ENCODE peak calls at places on chromosomes 13 and 19, in ten cellular contexts. One of them, this sample, is unnamed. For H3K36me3, the result is how much of the 10 kb centered on the place peaks cover.

GRCh38 chr13:98216135-98216565 is 39.1 kb upstream of the RNF113B start:
- DNase-seq in H1: no peak
- DNase-seq in transverse colon: no peak
- DNase-seq in heart right ventricle: peak
- DNase-seq in spleen: no peak
- DNase-seq in IMR-90: peak
- DNase-seq in fibroblast of lung: peak
- DNase-seq in left ventricle myocardium inferior: peak
- DNase-seq in hepatocyte: no peak
- DNase-seq in CD4-positive, CD25-positive, alpha-beta regulatory T cell: no peak
- DNase-seq in this sample: no peak

GRCh38 chr13:87334176-87334575 is 337.0 kb upstream of the SLITRK5 start:
- DNase-seq in H1: no peak
- DNase-seq in fibroblast of lung: no peak
- DNase-seq in left ventricle myocardium inferior: no peak
- DNase-seq in CD4-positive, CD25-positive, alpha-beta regulatory T cell: no peak
- DNase-seq in transverse colon: no peak
- DNase-seq in heart right ventricle: no peak
- DNase-seq in spleen: no peak
- DNase-seq in IMR-90: no peak
- DNase-seq in hepatocyte: no peak
- DNase-seq in this sample: no peak

GRCh38 chr19:13090511-13091231 is 12.0 kb downstream of the LYL1 start:
- DNase-seq in left ventricle myocardium inferior: no peak
- DNase-seq in hepatocyte: no peak
- DNase-seq in spleen: no peak
- DNase-seq in H1: no peak
- DNase-seq in heart right ventricle: no peak
- DNase-seq in IMR-90: no peak
- DNase-seq in transverse colon: no peak
- DNase-seq in fibroblast of lung: no peak
- DNase-seq in CD4-positive, CD25-positive, alpha-beta regulatory T cell: no peak
- DNase-seq in this sample: no peak

GRCh38 chr13:49996166-49996915 is 501 bp upstream of the TRIM13 start:
- DNase-seq in fibroblast of lung: peak
- DNase-seq in H1: peak
- DNase-seq in left ventricle myocardium inferior: peak
- DNase-seq in CD4-positive, CD25-positive, alpha-beta regulatory T cell: peak
- DNase-seq in hepatocyte: peak
- DNase-seq in transverse colon: peak
- DNase-seq in spleen: peak
- DNase-seq in heart right ventricle: peak
- DNase-seq in IMR-90: peak
- DNase-seq in this sample: peak

GRCh38 chr13:66343224-66343828 is 886.8 kb downstream of the PCDH9 start:
- DNase-seq in CD4-positive, CD25-positive, alpha-beta regulatory T cell: no peak
- DNase-seq in H1: no peak
- DNase-seq in transverse colon: no peak
- DNase-seq in left ventricle myocardium inferior: no peak
- DNase-seq in fibroblast of lung: no peak
- DNase-seq in heart right ventricle: no peak
- DNase-seq in spleen: no peak
- DNase-seq in hepatocyte: peak
- DNase-seq in IMR-90: no peak
- DNase-seq in this sample: no peak

GRCh38 chr13:27792393-27793218 is at the start of gene GSX1:
- DNase-seq in left ventricle myocardium inferior: peak
- DNase-seq in spleen: peak
- DNase-seq in IMR-90: peak
- DNase-seq in transverse colon: peak
- DNase-seq in fibroblast of lung: peak
- DNase-seq in CD4-positive, CD25-positive, alpha-beta regulatory T cell: no peak
- DNase-seq in hepatocyte: peak
- DNase-seq in heart right ventricle: peak
- DNase-seq in H1: peak
- DNase-seq in this sample: peak

GRCh38 chr13:30752201-30752797 is 17.0 kb downstream of the ALOX5AP start:
- DNase-seq in spleen: no peak
- DNase-seq in CD4-positive, CD25-positive, alpha-beta regulatory T cell: no peak
- DNase-seq in heart right ventricle: peak
- DNase-seq in left ventricle myocardium inferior: peak
- DNase-seq in fibroblast of lung: peak
- DNase-seq in hepatocyte: peak
- DNase-seq in transverse colon: no peak
- DNase-seq in H1: no peak
- DNase-seq in IMR-90: peak
- DNase-seq in this sample: no peak

GRCh38 chr19:13887529-13887928 is 10.6 kb downstream of the NANOS3 start:
- DNase-seq in IMR-90: peak
- DNase-seq in transverse colon: no peak
- DNase-seq in hepatocyte: no peak
- DNase-seq in spleen: no peak
- DNase-seq in H1: no peak
- DNase-seq in CD4-positive, CD25-positive, alpha-beta regulatory T cell: no peak
- DNase-seq in fibroblast of lung: no peak
- DNase-seq in left ventricle myocardium inferior: no peak
- DNase-seq in heart right ventricle: no peak
- DNase-seq in this sample: no peak

GRCh38 chr13:50030315-50030714 is 15.1 kb downstream of the KCNRG start:
- DNase-seq in left ventricle myocardium inferior: no peak
- DNase-seq in H1: no peak
- DNase-seq in fibroblast of lung: no peak
- DNase-seq in heart right ventricle: no peak
- DNase-seq in spleen: no peak
- DNase-seq in CD4-positive, CD25-positive, alpha-beta regulatory T cell: no peak
- DNase-seq in transverse colon: no peak
- DNase-seq in hepatocyte: no peak
- DNase-seq in IMR-90: peak
- DNase-seq in this sample: no peak

GRCh38 chr19:17767559-17767958 is 16.3 kb downstream of the FCHO1 start:
- DNase-seq in H1: no peak
- DNase-seq in CD4-positive, CD25-positive, alpha-beta regulatory T cell: no peak
- DNase-seq in transverse colon: no peak
- DNase-seq in spleen: no peak
- DNase-seq in IMR-90: no peak
- DNase-seq in fibroblast of lung: no peak
- DNase-seq in left ventricle myocardium inferior: no peak
- DNase-seq in heart right ventricle: no peak
- DNase-seq in hepatocyte: no peak
- DNase-seq in this sample: no peak

GRCh38 chr19:6214881-6215541 is 64.8 kb downstream of the MLLT1 start:
- DNase-seq in heart right ventricle: no peak
- DNase-seq in hepatocyte: no peak
- DNase-seq in left ventricle myocardium inferior: no peak
- DNase-seq in fibroblast of lung: no peak
- DNase-seq in CD4-positive, CD25-positive, alpha-beta regulatory T cell: no peak
- DNase-seq in transverse colon: no peak
- DNase-seq in H1: no peak
- DNase-seq in spleen: no peak
- DNase-seq in IMR-90: no peak
- DNase-seq in this sample: no peak

GRCh38 chr13:79867248-79867647 is 386.3 kb downstream of the NDFIP2 start:
- DNase-seq in heart right ventricle: no peak
- DNase-seq in fibroblast of lung: no peak
- DNase-seq in H1: no peak
- DNase-seq in transverse colon: no peak
- DNase-seq in spleen: no peak
- DNase-seq in hepatocyte: no peak
- DNase-seq in IMR-90: peak
- DNase-seq in CD4-positive, CD25-positive, alpha-beta regulatory T cell: no peak
- DNase-seq in left ventricle myocardium inferior: no peak
- DNase-seq in this sample: no peak

GRCh38 chr19:52963229-52963760 is 614 bp upstream of the ZNF816 start:
- DNase-seq in H1: no peak
- DNase-seq in CD4-positive, CD25-positive, alpha-beta regulatory T cell: no peak
- DNase-seq in hepatocyte: peak
- DNase-seq in heart right ventricle: no peak
- DNase-seq in fibroblast of lung: no peak
- DNase-seq in spleen: peak
- DNase-seq in left ventricle myocardium inferior: peak
- DNase-seq in IMR-90: no peak
- DNase-seq in transverse colon: peak
- DNase-seq in this sample: peak

GRCh38 chr19:19179548-19180441 is 9.7 kb upstream of the MEF2B start:
- DNase-seq in IMR-90: no peak
- DNase-seq in spleen: no peak
- DNase-seq in H1: no peak
- DNase-seq in hepatocyte: no peak
- DNase-seq in left ventricle myocardium inferior: no peak
- DNase-seq in heart right ventricle: no peak
- DNase-seq in CD4-positive, CD25-positive, alpha-beta regulatory T cell: no peak
- DNase-seq in fibroblast of lung: no peak
- DNase-seq in transverse colon: no peak
- DNase-seq in this sample: no peak

GRCh38 chr13:92838786-92839185 is 387.8 kb upstream of the GPC6 start:
- DNase-seq in CD4-positive, CD25-positive, alpha-beta regulatory T cell: no peak
- DNase-seq in heart right ventricle: no peak
- DNase-seq in fibroblast of lung: peak
- DNase-seq in hepatocyte: no peak
- DNase-seq in IMR-90: peak
- DNase-seq in transverse colon: no peak
- DNase-seq in H1: no peak
- DNase-seq in left ventricle myocardium inferior: no peak
- DNase-seq in spleen: no peak
- DNase-seq in this sample: no peak

GRCh38 chr13:51000576-51001260 is 91.1 kb downstream of the RNASEH2B start:
- DNase-seq in H1: no peak
- DNase-seq in heart right ventricle: no peak
- DNase-seq in CD4-positive, CD25-positive, alpha-beta regulatory T cell: no peak
- DNase-seq in hepatocyte: no peak
- DNase-seq in spleen: no peak
- DNase-seq in IMR-90: peak
- DNase-seq in transverse colon: peak
- DNase-seq in fibroblast of lung: peak
- DNase-seq in left ventricle myocardium inferior: peak
- DNase-seq in this sample: no peak

GRCh38 chr19:41427647-41428480 is 690 bp upstream of the B3GNT8 start:
- DNase-seq in fibroblast of lung: peak
- DNase-seq in transverse colon: peak
- DNase-seq in heart right ventricle: no peak
- DNase-seq in left ventricle myocardium inferior: peak
- DNase-seq in CD4-positive, CD25-positive, alpha-beta regulatory T cell: peak
- DNase-seq in IMR-90: no peak
- DNase-seq in H1: no peak
- DNase-seq in spleen: no peak
- DNase-seq in hepatocyte: peak
- DNase-seq in this sample: peak
- H3K36me3 ChIP-seq in fibroblast of lung: under half
- H3K36me3 ChIP-seq in transverse colon: under half
- H3K36me3 ChIP-seq in heart right ventricle: under half
- H3K36me3 ChIP-seq in left ventricle myocardium inferior: under half
- H3K36me3 ChIP-seq in CD4-positive, CD25-positive, alpha-beta regulatory T cell: under half
- H3K36me3 ChIP-seq in IMR-90: under half
- H3K36me3 ChIP-seq in H1: under half
- H3K36me3 ChIP-seq in spleen: half or more
- H3K36me3 ChIP-seq in hepatocyte: under half
- H3K36me3 ChIP-seq in this sample: under half

GRCh38 chr19:9144920-9145319 is 4.7 kb downstream of the ZNF317 start:
- DNase-seq in fibroblast of lung: peak
- DNase-seq in CD4-positive, CD25-positive, alpha-beta regulatory T cell: no peak
- DNase-seq in hepatocyte: no peak
- DNase-seq in spleen: no peak
- DNase-seq in IMR-90: no peak
- DNase-seq in transverse colon: no peak
- DNase-seq in H1: no peak
- DNase-seq in left ventricle myocardium inferior: no peak
- DNase-seq in heart right ventricle: no peak
- DNase-seq in this sample: no peak
- H3K36me3 ChIP-seq in fibroblast of lung: under half
- H3K36me3 ChIP-seq in CD4-positive, CD25-positive, alpha-beta regulatory T cell: under half
- H3K36me3 ChIP-seq in hepatocyte: under half
- H3K36me3 ChIP-seq in spleen: half or more
- H3K36me3 ChIP-seq in IMR-90: under half
- H3K36me3 ChIP-seq in transverse colon: under half
- H3K36me3 ChIP-seq in H1: under half
- H3K36me3 ChIP-seq in left ventricle myocardium inferior: under half
- H3K36me3 ChIP-seq in heart right ventricle: under half
- H3K36me3 ChIP-seq in this sample: under half

GRCh38 chr13:46180393-46180792 is 1.6 kb downstream of the LCP1 start:
- DNase-seq in hepatocyte: no peak
- DNase-seq in transverse colon: no peak
- DNase-seq in H1: no peak
- DNase-seq in left ventricle myocardium inferior: no peak
- DNase-seq in IMR-90: no peak
- DNase-seq in CD4-positive, CD25-positive, alpha-beta regulatory T cell: no peak
- DNase-seq in heart right ventricle: no peak
- DNase-seq in spleen: no peak
- DNase-seq in fibroblast of lung: no peak
- DNase-seq in this sample: no peak
- H3K36me3 ChIP-seq in hepatocyte: under half
- H3K36me3 ChIP-seq in transverse colon: under half
- H3K36me3 ChIP-seq in H1: under half
- H3K36me3 ChIP-seq in left ventricle myocardium inferior: under half
- H3K36me3 ChIP-seq in IMR-90: under half
- H3K36me3 ChIP-seq in CD4-positive, CD25-positive, alpha-beta regulatory T cell: under half
- H3K36me3 ChIP-seq in heart right ventricle: under half
- H3K36me3 ChIP-seq in spleen: under half
- H3K36me3 ChIP-seq in fibroblast of lung: under half
- H3K36me3 ChIP-seq in this sample: under half

DNA sequence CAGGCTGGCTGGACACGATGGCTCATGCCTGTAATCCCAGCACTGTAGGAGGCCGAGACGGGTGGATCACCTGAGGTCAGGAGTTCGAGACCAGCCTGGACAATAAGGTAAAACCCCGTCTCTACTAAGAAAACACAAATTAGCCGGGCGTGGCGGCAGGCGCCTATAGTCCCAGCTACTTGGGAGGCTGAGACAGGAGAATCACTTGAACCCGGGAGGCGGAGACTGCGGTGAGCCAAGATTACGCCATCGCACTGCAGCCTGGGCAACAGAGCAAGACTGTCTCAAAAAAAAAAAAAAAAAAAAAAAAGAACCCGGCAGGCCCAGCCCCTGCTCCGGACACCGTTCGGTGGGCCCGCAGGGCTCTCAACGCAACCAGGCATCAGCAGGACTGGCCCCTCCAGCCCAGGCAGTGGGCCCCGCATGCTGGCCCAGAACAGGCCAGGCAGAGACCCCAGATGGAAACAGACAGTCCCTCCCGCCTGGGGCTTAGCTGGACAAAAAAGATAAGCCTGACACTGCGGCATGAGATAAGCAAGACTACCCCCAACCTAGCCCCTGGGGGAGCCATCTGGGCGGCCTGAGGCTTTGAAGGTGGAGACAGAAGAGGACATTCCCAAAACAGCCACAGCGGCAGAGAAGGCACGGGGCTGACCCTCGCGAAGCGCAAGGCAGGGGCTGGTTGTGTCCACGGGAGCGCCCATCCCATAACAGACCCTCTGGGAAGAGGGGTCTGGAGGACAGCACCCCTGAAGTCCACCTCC is 11.6 kb downstream of the REXO1 start:
- DNase-seq in hepatocyte: no peak
- DNase-seq in spleen: no peak
- DNase-seq in IMR-90: no peak
- DNase-seq in transverse colon: no peak
- DNase-seq in left ventricle myocardium inferior: no peak
- DNase-seq in H1: no peak
- DNase-seq in fibroblast of lung: no peak
- DNase-seq in heart right ventricle: no peak
- DNase-seq in CD4-positive, CD25-positive, alpha-beta regulatory T cell: no peak
- DNase-seq in this sample: no peak
- H3K36me3 ChIP-seq in hepatocyte: under half
- H3K36me3 ChIP-seq in spleen: under half
- H3K36me3 ChIP-seq in IMR-90: under half
- H3K36me3 ChIP-seq in transverse colon: under half
- H3K36me3 ChIP-seq in left ventricle myocardium inferior: under half
- H3K36me3 ChIP-seq in H1: under half
- H3K36me3 ChIP-seq in fibroblast of lung: under half
- H3K36me3 ChIP-seq in heart right ventricle: under half
- H3K36me3 ChIP-seq in CD4-positive, CD25-positive, alpha-beta regulatory T cell: under half
- H3K36me3 ChIP-seq in this sample: under half